ENCODE peak calls at places on chromosomes 5 and 9, in ten cellular contexts. N is heart right ventricle, V is adrenal gland, Z is aorta, O is upper lobe of right lung, L is heart left ventricle, P is DND-41, G is GM23248, A is ascending aorta, S is ovary. C is an unnamed sample.

GRCh38 chr5:96940586-96940985 is 4.7 kb downstream of the LNPEP start:
- DNase-seq in L (no peak), A (no peak), G (peak; percentile 53), S (no peak), V (no peak), P (no peak), Z (no peak), O (no peak), N (no peak), C (no peak)

GRCh38 chr5:173634465-173634983 is 18.1 kb upstream of the BOD1 start:
- DNase-seq in O (no peak), A (no peak), N (no peak), Z (no peak), S (no peak), G (no peak), V (no peak), P (no peak), L (no peak), C (no peak)

GRCh38 chr9:107246259-107247254 is 36.5 kb upstream of the RAD23B start:
- DNase-seq in S (no peak), L (no peak), Z (no peak), O (no peak), A (no peak), P (peak; percentile 35), V (no peak), N (no peak), G (peak; percentile 26), C (no peak)

GRCh38 chr9:33446507-33447403 is 638 bp downstream of the AQP3 start:
- DNase-seq in L (peak; percentile 59), P (peak; percentile 76), O (peak; percentile 88), Z (no peak), S (peak; percentile 62), N (peak; percentile 48), G (peak; percentile 70), A (no peak), V (no peak), C (peak; percentile 47)

GRCh38 chr5:1124181-1125029 is 12.5 kb upstream of the SLC12A7 start:
- DNase-seq in S (no peak), N (no peak), L (peak; percentile 78), O (no peak), G (no peak), A (no peak), P (no peak), V (no peak), Z (no peak), C (no peak)

GRCh38 chr5:154972476-154973080 is 31.7 kb downstream of the MRPL22 start:
- DNase-seq in G (peak; percentile 64), N (peak; percentile 24), O (no peak), A (no peak), S (peak; percentile 21), P (peak; percentile 19), L (peak; percentile 28), Z (no peak), V (peak; percentile 42), C (no peak)

GRCh38 chr5:112154940-112155686 is 264.0 kb downstream of the EPB41L4A start:
- DNase-seq in P (no peak), O (no peak), N (no peak), A (no peak), V (no peak), S (no peak), Z (no peak), L (no peak), G (peak; percentile 90), C (no peak)

GRCh38 chr5:76378355-76378754 is 24.7 kb upstream of the IQGAP2 start:
- DNase-seq in A (no peak), P (no peak), V (no peak), N (no peak), L (no peak), O (no peak), Z (no peak), G (no peak), S (no peak), C (no peak)

GRCh38 chr9:18485691-18486090 is 11.7 kb downstream of the ADAMTSL1 start:
- DNase-seq in S (no peak), G (peak; percentile 67), L (no peak), Z (no peak), P (no peak), V (no peak), A (no peak), N (no peak), O (no peak), C (no peak)

GRCh38 chr9:116928884-116929283 is 241.8 kb downstream of the TRIM32 start:
- DNase-seq in O (no peak), P (no peak), S (no peak), G (no peak), N (no peak), L (no peak), A (no peak), V (no peak), Z (no peak), C (no peak)

DNA sequence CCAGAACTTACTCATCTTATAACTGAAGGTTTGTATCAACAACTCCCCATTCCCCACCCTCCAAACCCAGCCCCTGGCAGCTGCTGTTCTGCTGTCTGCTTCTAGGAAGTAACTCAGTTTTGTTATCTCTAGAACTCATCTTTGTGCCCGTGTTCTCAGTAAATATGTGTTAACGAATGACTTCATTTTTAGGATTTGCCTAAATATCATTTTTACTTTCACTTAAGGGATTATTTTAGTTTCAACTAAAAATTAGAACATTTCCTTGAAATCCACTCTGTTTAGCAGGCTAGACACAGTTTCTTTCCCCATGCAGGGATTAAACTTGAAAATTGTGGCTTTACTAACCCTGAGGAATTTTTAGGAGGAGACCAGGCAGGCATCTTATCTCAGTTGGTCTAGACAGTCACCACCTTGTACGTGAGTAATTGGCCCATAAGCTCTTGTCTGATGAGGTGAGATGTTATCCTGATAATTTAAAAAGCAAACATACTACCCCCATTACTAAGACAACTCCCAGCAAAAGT is 68.2 kb upstream of the TNFAIP8 start:
- DNase-seq in G (peak; percentile 27), P (peak; percentile 85), V (no peak), S (no peak), L (no peak), Z (no peak), N (no peak), O (no peak), A (no peak), C (peak; percentile 71)
- H3K4me1 ChIP-seq in G (peaks cover 31% of the 10 kb centered on the region), P (peaks cover 94% of the 10 kb centered on the region), V (peaks cover 7% of the 10 kb centered on the region), S (peaks cover 3% of the 10 kb centered on the region), L (peaks cover 43% of the 10 kb centered on the region), Z (peaks cover 4% of the 10 kb centered on the region), N (peaks cover 19% of the 10 kb centered on the region), O (peaks cover 36% of the 10 kb centered on the region), A (peaks cover 14% of the 10 kb centered on the region), C (peaks cover 96% of the 10 kb centered on the region)

GRCh38 chr5:176545737-176546509 is 3.2 kb upstream of the CDHR2 start:
- DNase-seq in P (no peak), Z (peak; percentile 70), V (no peak), L (no peak), O (no peak), A (no peak), N (no peak), G (no peak), S (no peak), C (no peak)
- H3K27ac ChIP-seq in P (no peak overlapping the region), Z (no peak overlapping the region), V (no peak overlapping the region), L (no peak overlapping the region), O (no peak overlapping the region), A (no peak overlapping the region), N (no peak overlapping the region), G (no peak overlapping the region), S (no peak overlapping the region), C (no peak overlapping the region)

GRCh38 chr9:14309403-14309802 is 4.5 kb downstream of the NFIB start:
- DNase-seq in N (no peak), L (no peak), P (peak; percentile 7), V (no peak), G (no peak), S (no peak), Z (no peak), O (no peak), A (no peak), C (no peak)

GRCh38 chr9:14307989-14308750 is 5.8 kb downstream of the NFIB start:
- DNase-seq in S (no peak), Z (no peak), A (no peak), V (no peak), L (peak; percentile 42), G (no peak), P (no peak), N (no peak), O (no peak), C (no peak)

GRCh38 chr9:14306188-14306587 is 7.8 kb downstream of the NFIB start:
- DNase-seq in N (no peak), S (no peak), Z (no peak), P (no peak), O (no peak), L (no peak), G (no peak), A (no peak), V (no peak), C (no peak)

GRCh38 chr9:14308751-14309140 is 5.2 kb downstream of the NFIB start:
- DNase-seq in A (no peak), S (no peak), Z (no peak), P (no peak), V (no peak), L (no peak), G (no peak), O (no peak), N (no peak), C (no peak)

DNA sequence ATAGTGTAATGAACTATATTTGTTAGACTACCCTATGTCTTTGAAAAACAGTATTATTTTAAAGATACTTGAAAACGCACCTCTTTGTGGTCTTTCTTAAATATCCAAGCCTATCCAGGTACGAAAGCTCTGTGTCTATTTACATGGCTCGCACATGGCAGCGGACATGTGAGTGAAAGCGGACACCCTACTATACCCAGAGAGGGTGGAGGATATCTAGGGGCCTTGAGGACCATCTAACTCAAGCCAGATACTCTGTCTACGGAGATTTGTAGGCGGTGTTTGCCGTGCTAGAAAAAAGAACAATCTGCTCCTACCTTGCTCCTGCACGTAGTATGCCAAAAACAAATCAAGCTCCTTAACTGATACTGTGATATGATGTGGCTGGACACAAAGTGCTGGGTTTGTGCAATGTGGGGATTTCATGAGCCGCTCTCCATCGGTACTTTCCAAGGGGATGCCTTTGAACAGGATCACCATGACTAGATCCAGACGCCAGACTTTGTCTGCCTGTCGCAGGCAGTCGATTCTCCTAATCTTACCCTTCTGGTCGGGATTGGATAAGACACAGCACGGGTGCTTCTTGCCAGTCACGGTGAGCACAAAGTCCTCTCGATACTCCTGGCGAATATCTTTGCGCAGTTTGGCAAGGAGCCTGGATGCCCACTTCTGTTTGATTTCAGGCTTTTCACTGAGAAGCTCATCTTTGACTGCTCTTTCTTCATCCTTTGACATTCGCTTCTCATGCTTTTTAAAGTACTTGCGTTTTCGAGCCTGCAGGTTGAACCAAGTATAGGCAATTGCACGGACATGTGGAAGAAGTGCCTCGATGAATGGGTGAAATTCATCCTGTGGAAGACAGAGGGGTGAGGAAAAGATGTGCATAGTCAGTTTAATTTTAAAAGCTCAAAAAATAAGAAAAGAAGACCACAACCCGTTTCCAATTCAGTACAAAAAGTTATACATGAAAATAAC is 7.0 kb downstream of the NFIB start:
- DNase-seq in G (no peak), S (no peak), A (no peak), L (no peak), V (no peak), Z (no peak), N (no peak), O (no peak), P (no peak), C (no peak)
- H3K4me3 ChIP-seq in G (no peak overlapping the region), S (no peak overlapping the region), A (no peak overlapping the region), L (peak overlapping the region; percentile 81), V (no peak overlapping the region), Z (no peak overlapping the region), N (peak overlapping the region; percentile 89), O (peak overlapping the region; percentile 12), P (no peak overlapping the region), C (no peak overlapping the region)

DNA sequence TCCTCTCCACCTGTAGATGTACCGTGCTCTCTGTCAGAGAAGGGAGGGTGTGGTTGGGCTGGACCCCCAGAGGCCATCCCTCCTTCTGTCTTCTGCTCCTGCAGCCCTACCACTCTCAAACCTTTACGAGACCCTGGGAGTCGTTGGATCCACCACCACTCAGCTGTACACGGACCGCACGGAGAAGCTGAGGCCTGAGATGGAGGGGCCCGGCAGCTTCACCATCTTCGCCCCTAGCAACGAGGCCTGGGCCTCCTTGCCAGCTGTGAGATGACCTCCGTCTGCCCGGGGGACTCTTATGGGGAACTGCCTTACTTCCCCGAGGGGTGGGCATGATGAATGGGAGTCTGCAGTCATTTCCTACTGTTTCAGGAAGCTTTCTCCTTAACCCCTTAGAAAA is 17.4 kb downstream of the TGFBI start:
- DNase-seq in A (no peak), V (no peak), N (no peak), Z (peak; percentile 59), G (no peak), S (no peak), O (peak; percentile 40), P (no peak), L (no peak), C (no peak)
- H3K4me1 ChIP-seq in A (no peaks in the 10 kb centered on the region), V (peaks cover 9% of the 10 kb centered on the region), N (peaks cover 27% of the 10 kb centered on the region), Z (no peaks in the 10 kb centered on the region), G (peaks cover 13% of the 10 kb centered on the region), S (no peaks in the 10 kb centered on the region), O (no peaks in the 10 kb centered on the region), P (peaks cover 3% of the 10 kb centered on the region), L (peaks cover 35% of the 10 kb centered on the region), C (no peaks in the 10 kb centered on the region)

C was measured in CD8-positive, alpha-beta memory T cell.